ENCODE peak calls at places on chromosomes 13 and 19, in seven cellular contexts. G is NCI-H82, B is NCI-H1048, N is activated T-cell treated with anti-CD3 and anti-CD28 coated beads for 24 hours, Z is naive B cell, D is breast epithelium, R is spleen. A is an unnamed sample.

GRCh38 chr13:21595546-21595822 is 8.5 kb downstream of the MICU2 start:
- DNase-seq in D (no peak), N (no peak), Z (no peak), G (no peak), B (no peak), R (no peak), A (no peak)

GRCh38 chr13:36872621-36873020 is 47.4 kb downstream of the SMAD9 start:
- DNase-seq in G (no peak), R (no peak), D (no peak), Z (no peak), B (no peak), N (no peak), A (no peak)

GRCh38 chr13:102679449-102680132 is 15.3 kb downstream of the METTL21C start:
- DNase-seq in B (no peak), N (no peak), Z (no peak), D (no peak), R (no peak), G (no peak), A (no peak)

GRCh38 chr13:46983881-46984280 is 87.0 kb upstream of the HTR2A start:
- DNase-seq in D (no peak), B (no peak), Z (peak; percentile 60), N (no peak), G (no peak), R (no peak), A (no peak)

GRCh38 chr19:55241143-55241934 is 12.8 kb upstream of the TMEM86B start:
- DNase-seq in N (no peak), D (no peak), B (no peak), R (peak; percentile 63), G (no peak), Z (no peak), A (no peak)

GRCh38 chr19:23699521-23699860 is 12.5 kb upstream of the ZNF675 start:
- DNase-seq in B (no peak), R (no peak), D (no peak), N (no peak), Z (no peak), G (no peak), A (no peak)

GRCh38 chr13:38763446-38764381 is 76.8 kb downstream of the FREM2 start:
- DNase-seq in R (no peak), Z (no peak), B (no peak), N (no peak), G (peak; percentile 75), D (no peak), A (peak; percentile 30)

GRCh38 chr13:46810440-46810839 is 13.5 kb upstream of the ESD start:
- DNase-seq in D (no peak), B (no peak), R (no peak), Z (no peak), N (no peak), G (no peak), A (no peak)

GRCh38 chr13:90839061-90839460 is 508.4 kb upstream of the MIR17HG start:
- DNase-seq in Z (no peak), N (no peak), B (no peak), R (no peak), G (no peak), D (no peak), A (no peak)

GRCh38 chr13:110330491-110331001 is 23.5 kb downstream of the COL4A2 start:
- DNase-seq in G (no peak), Z (no peak), R (no peak), D (no peak), B (no peak), N (no peak), A (no peak)

GRCh38 chr19:16771618-16772017 is 52.0 kb downstream of the NWD1 start:
- DNase-seq in D (peak; percentile 70), G (peak; percentile 97), N (peak; percentile 59), R (peak; percentile 81), Z (peak; percentile 62), B (peak; percentile 67), A (peak; percentile 59)

GRCh38 chr13:99802416-99802815 is 169.2 kb downstream of the ZIC5 start:
- DNase-seq in Z (no peak), B (no peak), N (no peak), R (no peak), D (no peak), G (no peak), A (no peak)

GRCh38 chr13:107301724-107302374 is 733.9 kb upstream of the ARGLU1 start:
- DNase-seq in G (peak; percentile 93), Z (no peak), R (no peak), B (no peak), D (no peak), N (no peak), A (no peak)

GRCh38 chr13:81874681-81875661 is 1534.0 kb upstream of the SPRY2 start:
- DNase-seq in Z (no peak), G (no peak), N (no peak), R (no peak), D (no peak), B (no peak), A (no peak)

GRCh38 chr13:107854880-107855279 is 360.5 kb downstream of the LIG4 start:
- DNase-seq in D (no peak), Z (no peak), B (no peak), R (no peak), G (no peak), N (no peak), A (no peak)

GRCh38 chr13:44573790-44574465 is 2.2 kb downstream of the TSC22D1 start:
- DNase-seq in N (no peak), D (no peak), Z (no peak), G (peak; percentile 50), B (no peak), R (no peak), A (no peak)

GRCh38 chr19:47742636-47743035 is 2.7 kb upstream of the NOP53 start:
- DNase-seq in R (no peak), Z (no peak), G (no peak), D (no peak), B (no peak), N (no peak), A (no peak)

GRCh38 chr13:35994131-35994966 is 136.8 kb downstream of the DCLK1 start:
- DNase-seq in Z (no peak), N (no peak), D (no peak), B (no peak), G (no peak), R (no peak), A (no peak)

GRCh38 chr13:50650936-50651638 is 192.4 kb downstream of the DLEU7 start:
- DNase-seq in Z (no peak), N (no peak), G (no peak), B (no peak), R (no peak), D (no peak), A (no peak)

GRCh38 chr19:13953021-13953531 is 767 bp downstream of the DCAF15 start:
- DNase-seq in B (no peak), R (no peak), Z (no peak), G (peak; percentile 48), D (no peak), N (no peak), A (no peak)

GRCh38 chr13:101942038-101942437 is 459.8 kb downstream of the FGF14 start:
- DNase-seq in D (no peak), N (no peak), R (no peak), G (peak; percentile 92), Z (no peak), B (peak; percentile 36), A (peak; percentile 72)

GRCh38 chr19:3798137-3798536 is 12.0 kb upstream of the MATK start:
- DNase-seq in B (no peak), Z (no peak), G (no peak), D (no peak), N (no peak), R (no peak), A (no peak)

GRCh38 chr13:77832339-77833100 is 86.1 kb downstream of the EDNRB start:
- DNase-seq in N (no peak), B (no peak), Z (no peak), D (no peak), R (no peak), G (no peak), A (peak; percentile 32)

GRCh38 chr19:51788029-51788428 is 6.9 kb upstream of the FPR3 start:
- DNase-seq in Z (no peak), B (no peak), N (no peak), G (no peak), R (no peak), D (no peak), A (no peak)